ENCODE peak calls at places on chromosomes 7 and 10, in five cellular contexts. E is fibroblast of lung, V is SK-N-SH, O is right lobe of liver, C is HepG2. M is an unnamed sample.

GRCh38 chr10:70601775-70602174 is 766 bp downstream of the PRF1 start:
- DNase-seq in E (no peak), V (no peak), O (no peak), C (no peak), M (no peak)

GRCh38 chr7:100914879-100915442 is 19.3 kb upstream of the ACHE start:
- DNase-seq in E (no peak), V (no peak), O (no peak), C (no peak), M (peak; percentile 43)

GRCh38 chr7:4006687-4007086 is 675.4 kb upstream of the FOXK1 start:
- DNase-seq in E (no peak), V (peak; percentile 89), O (peak; percentile 71), C (peak; percentile 91), M (peak; percentile 64)

GRCh38 chr7:55132890-55133551 is 114.2 kb downstream of the EGFR start:
- DNase-seq in E (peak; percentile 98), V (no peak), O (no peak), C (peak; percentile 75), M (peak; percentile 90)

GRCh38 chr7:130369110-130369711 is 11.1 kb upstream of the CPA1 start:
- DNase-seq in E (peak; percentile 75), V (peak; percentile 59), O (no peak), C (peak; percentile 69), M (no peak)

GRCh38 chr10:126686732-126687693 is 16.5 kb upstream of the C10orf90 start:
- DNase-seq in E (no peak), V (no peak), O (no peak), C (no peak), M (no peak)

GRCh38 chr10:64277536-64277935 is 756.3 kb downstream of the REEP3 start:
- DNase-seq in E (no peak), V (no peak), O (no peak), C (no peak), M (no peak)

GRCh38 chr10:56823849-56824248 is 462.8 kb upstream of the ZWINT start:
- DNase-seq in E (no peak), V (peak; percentile 4), O (no peak), C (peak; percentile 2), M (no peak)

GRCh38 chr7:68434857-68435256 is 1163.4 kb upstream of the AUTS2 start:
- DNase-seq in E (no peak), V (no peak), O (no peak), C (no peak), M (no peak)

GRCh38 chr10:94108200-94108599 is 114.5 kb downstream of the PLCE1 start:
- DNase-seq in E (peak; percentile 71), V (no peak), O (no peak), C (no peak), M (no peak)

GRCh38 chr7:149864751-149865150 is 9.0 kb upstream of the ATP6V0E2 start:
- DNase-seq in E (no peak), V (no peak), O (peak; percentile 31), C (no peak), M (no peak)

GRCh38 chr10:9069136-9069535 is 1014.6 kb downstream of the GATA3 start:
- DNase-seq in E (no peak), V (no peak), O (no peak), C (no peak), M (no peak)

GRCh38 chr7:33334349-33334748 is 205.0 kb downstream of the BBS9 start:
- DNase-seq in E (peak; percentile 21), V (peak; percentile 16), O (no peak), C (peak; percentile 6), M (peak; percentile 23)

GRCh38 chr10:130190065-130190736 is 54.0 kb downstream of the GLRX3 start:
- DNase-seq in E (peak; percentile 83), V (peak; percentile 98), O (peak; percentile 91), C (peak; percentile 68), M (peak; percentile 87)

GRCh38 chr10:102554531-102554930 is 50.8 kb downstream of the SUFU start:
- DNase-seq in E (no peak), V (no peak), O (no peak), C (no peak), M (no peak)

GRCh38 chr10:120477723-120478270 is 20.8 kb downstream of the PLPP4 start:
- DNase-seq in E (no peak), V (no peak), O (no peak), C (no peak), M (no peak)

GRCh38 chr10:1672001-1672781 is 65.1 kb downstream of the ADARB2 start:
- DNase-seq in E (no peak), V (no peak), O (peak; percentile 35), C (no peak), M (no peak)

GRCh38 chr7:33831389-33832118 is 73.8 kb upstream of the BMPER start:
- DNase-seq in E (no peak), V (no peak), O (no peak), C (no peak), M (no peak)

GRCh38 chr10:45555789-45556188 is 116.8 kb downstream of the ZFAND4 start:
- DNase-seq in E (peak; percentile 51), V (no peak), O (no peak), C (no peak), M (no peak)

GRCh38 chr7:15199482-15199881 is 296.9 kb upstream of the DGKB start:
- DNase-seq in E (peak; percentile 37), V (peak; percentile 11), O (no peak), C (no peak), M (no peak)

GRCh38 chr7:15687645-15688025 is 1.2 kb upstream of the MEOX2 start:
- DNase-seq in E (no peak), V (peak; percentile 19), O (no peak), C (no peak), M (no peak)

GRCh38 chr7:105589221-105590077 is 8.2 kb upstream of the EFCAB10 start:
- DNase-seq in E (peak; percentile 85), V (peak; percentile 88), O (peak; percentile 64), C (peak; percentile 66), M (peak; percentile 66)

GRCh38 chr7:113289140-113289740 is 170.9 kb upstream of the SMIM30 start:
- DNase-seq in E (peak; percentile 70), V (peak; percentile 42), O (no peak), C (peak; percentile 36), M (peak; percentile 1)

GRCh38 chr7:4720225-4720624 is 38.1 kb downstream of the FOXK1 start:
- DNase-seq in E (no peak), V (no peak), O (no peak), C (no peak), M (no peak)

GRCh38 chr7:110863258-110863657 is 227.7 kb upstream of the LRRN3 start:
- DNase-seq in E (no peak), V (no peak), O (no peak), C (no peak), M (no peak)

GRCh38 chr10:73965890-73966768 is 31.8 kb upstream of the VCL start:
- DNase-seq in E (peak; percentile 100), V (no peak), O (no peak), C (peak; percentile 63), M (peak; percentile 90)

GRCh38 chr7:148911626-148912025 is 27.5 kb upstream of the EZH2 start:
- DNase-seq in E (no peak), V (no peak), O (no peak), C (no peak), M (peak; percentile 14)

GRCh38 chr10:129108994-129109393 is 358.0 kb upstream of the MGMT start:
- DNase-seq in E (no peak), V (no peak), O (no peak), C (no peak), M (no peak)

DNA sequence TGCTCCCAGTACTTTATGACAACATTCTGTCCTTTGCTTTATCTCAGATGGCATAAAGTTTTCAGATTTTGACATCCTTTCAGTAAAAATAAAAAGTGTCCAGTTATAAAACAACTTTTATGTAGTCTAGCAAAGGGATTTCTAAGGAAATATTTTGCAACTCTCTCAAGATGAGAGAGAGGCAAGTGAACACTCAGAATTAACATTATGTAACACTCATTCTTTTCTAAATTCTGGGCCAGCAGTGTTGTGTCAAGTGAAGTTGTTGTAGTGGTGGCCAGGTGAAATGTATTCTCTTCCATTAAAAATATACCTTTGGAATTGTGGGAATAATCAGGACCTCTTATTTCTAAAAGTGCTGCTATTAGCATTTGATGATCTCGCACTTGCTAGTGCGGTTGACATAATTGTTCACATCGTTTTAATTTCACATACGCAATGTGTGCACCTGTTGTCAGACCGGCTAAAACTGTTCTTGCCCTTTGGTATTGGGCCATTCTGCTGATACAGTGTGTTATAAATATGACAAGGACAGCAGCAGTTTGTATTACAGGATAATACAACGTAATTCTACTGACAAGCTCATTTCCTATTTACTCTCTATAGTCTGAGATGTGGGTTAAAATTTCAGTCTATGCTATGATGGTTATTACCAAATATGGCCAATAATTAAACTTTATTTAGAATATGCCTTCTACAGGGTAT is 23.8 kb downstream of the CPED1 start:
- DNase-seq in E (no peak), V (no peak), O (no peak), C (no peak), M (no peak)
- H3K4me1 ChIP-seq in E (peaks cover 7% of the 10 kb centered on the region), V (peaks cover 6% of the 10 kb centered on the region), O (no peaks in the 10 kb centered on the region), C (no peaks in the 10 kb centered on the region), M (no peaks in the 10 kb centered on the region)

GRCh38 chr10:17234541-17234940 is 6.5 kb downstream of the VIM start:
- DNase-seq in E (no peak), V (no peak), O (no peak), C (no peak), M (no peak)

GRCh38 chr10:17237163-17237562 is 9.1 kb downstream of the VIM start:
- DNase-seq in E (no peak), V (no peak), O (no peak), C (no peak), M (no peak)

GRCh38 chr10:17235136-17235535 is 7.1 kb downstream of the VIM start:
- DNase-seq in E (no peak), V (no peak), O (no peak), C (no peak), M (no peak)

GRCh38 chr10:17237915-17238444 is 9.9 kb downstream of the VIM start:
- DNase-seq in E (peak; percentile 39), V (no peak), O (no peak), C (no peak), M (no peak)

DNA sequence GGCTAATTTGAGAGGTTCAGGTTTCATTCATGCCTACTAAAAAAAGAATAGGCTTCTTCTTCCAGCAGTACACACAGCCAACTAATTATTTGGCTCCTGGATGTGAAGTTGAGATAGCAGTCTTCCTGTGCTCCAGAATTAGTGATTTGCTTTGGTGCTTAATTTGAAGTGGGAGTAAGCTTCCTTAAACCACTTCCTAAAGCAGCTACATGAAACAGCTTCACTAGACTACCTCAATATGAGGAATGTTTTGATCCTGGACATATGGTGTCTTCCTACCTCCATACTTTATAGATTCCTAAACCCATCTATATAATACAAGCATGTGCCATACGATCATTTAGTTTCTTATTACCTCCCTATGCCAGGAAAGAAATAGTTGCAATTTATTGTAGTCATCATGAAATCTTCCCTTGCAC is 8.4 kb downstream of the VIM start:
- DNase-seq in E (no peak), V (no peak), O (no peak), C (no peak), M (no peak)
- H3K36me3 ChIP-seq in E (peaks cover 17% of the 10 kb centered on the region), V (peaks cover 64% of the 10 kb centered on the region), O (no peaks in the 10 kb centered on the region), C (no peaks in the 10 kb centered on the region), M (no peaks in the 10 kb centered on the region)

GRCh38 chr7:27161214-27161720 is 4.1 kb downstream of the HOXA9 start:
- DNase-seq in E (no peak), V (no peak), O (no peak), C (no peak), M (no peak)
- H3K4me3 ChIP-seq in E (peak overlapping the region; percentile 61), V (peak overlapping the region; percentile 39), O (peak overlapping the region; percentile 32), C (peak overlapping the region; percentile 66), M (peak overlapping the region; percentile 28)

DNA sequence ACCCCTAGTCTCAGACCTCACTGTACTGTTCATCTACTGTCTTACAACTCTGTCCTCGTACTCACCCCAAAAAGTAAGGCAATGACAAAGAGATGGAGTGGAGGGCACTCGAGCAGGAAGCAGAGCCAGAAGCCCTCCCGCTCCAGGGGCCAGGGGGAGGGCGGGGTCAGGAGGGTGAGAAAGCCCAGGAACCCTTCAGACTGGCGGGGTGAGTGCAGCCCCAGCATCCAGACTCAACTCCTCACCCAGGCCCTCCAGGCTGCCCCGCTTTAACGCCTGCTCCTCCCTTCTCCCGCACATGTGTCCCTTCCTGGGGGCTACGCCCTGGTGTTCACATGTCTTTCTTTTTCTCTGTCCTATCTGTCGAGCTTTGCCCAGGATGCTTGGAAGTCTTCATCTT is 66.1 kb downstream of the CALML3 start:
- DNase-seq in E (no peak), V (peak; percentile 51), O (no peak), C (no peak), M (no peak)
- H3K4me1 ChIP-seq in E (peaks cover 5% of the 10 kb centered on the region), V (peaks cover 46% of the 10 kb centered on the region), O (no peaks in the 10 kb centered on the region), C (peaks cover 90% of the 10 kb centered on the region), M (no peaks in the 10 kb centered on the region)